ENCODE peak calls at places on chromosomes 2 and 18, in four cellular contexts. One of them, this sample, is unnamed.

GRCh38 chr2:211867845-211868361 is 670.7 kb downstream of the ERBB4 start:
- DNase-seq in K562: no peak
- DNase-seq in NCI-H1436: no peak
- DNase-seq in NCI-H2029: no peak
- DNase-seq in this sample: peak; percentile 73

GRCh38 chr2:36371070-36371962 is 15.7 kb downstream of the CRIM1 start:
- DNase-seq in NCI-H2029: no peak
- DNase-seq in NCI-H1436: no peak
- DNase-seq in K562: no peak
- DNase-seq in this sample: peak; percentile 44

GRCh38 chr18:9488535-9488934 is 13.2 kb downstream of the RALBP1 start:
- DNase-seq in NCI-H1436: no peak
- DNase-seq in K562: no peak
- DNase-seq in NCI-H2029: no peak
- DNase-seq in this sample: no peak

GRCh38 chr2:55954306-55955035 is 30.9 kb upstream of the EFEMP1 start:
- DNase-seq in NCI-H2029: no peak
- DNase-seq in K562: no peak
- DNase-seq in NCI-H1436: no peak
- DNase-seq in this sample: peak; percentile 81

GRCh38 chr18:10715791-10716190 is 190.0 kb downstream of the NAPG start:
- DNase-seq in NCI-H2029: peak; percentile 22
- DNase-seq in K562: no peak
- DNase-seq in NCI-H1436: no peak
- DNase-seq in this sample: peak; percentile 46

GRCh38 chr2:64124571-64124970 is 19.6 kb downstream of the PELI1 start:
- DNase-seq in K562: no peak
- DNase-seq in NCI-H1436: no peak
- DNase-seq in NCI-H2029: no peak
- DNase-seq in this sample: no peak

GRCh38 chr2:168203762-168204693 is 43.4 kb downstream of the STK39 start:
- DNase-seq in NCI-H2029: no peak
- DNase-seq in K562: no peak
- DNase-seq in NCI-H1436: no peak
- DNase-seq in this sample: no peak

GRCh38 chr2:181111059-181111458 is 130.7 kb downstream of the UBE2E3 start:
- DNase-seq in K562: no peak
- DNase-seq in NCI-H2029: no peak
- DNase-seq in NCI-H1436: no peak
- DNase-seq in this sample: no peak

GRCh38 chr2:85390941-85391669 is 19.1 kb downstream of the CAPG start:
- DNase-seq in NCI-H1436: no peak
- DNase-seq in K562: peak; percentile 79
- DNase-seq in NCI-H2029: no peak
- DNase-seq in this sample: peak; percentile 62

GRCh38 chr18:63575680-63576079 is 11.5 kb upstream of the SERPINB13 start:
- DNase-seq in NCI-H2029: no peak
- DNase-seq in K562: no peak
- DNase-seq in NCI-H1436: no peak
- DNase-seq in this sample: no peak

GRCh38 chr18:51236225-51236624 is 38.7 kb upstream of the MEX3C start:
- DNase-seq in K562: peak; percentile 22
- DNase-seq in NCI-H2029: no peak
- DNase-seq in NCI-H1436: no peak
- DNase-seq in this sample: peak; percentile 86

GRCh38 chr2:197353393-197354168 is 43.0 kb upstream of the ANKRD44 start:
- DNase-seq in K562: no peak
- DNase-seq in NCI-H1436: no peak
- DNase-seq in NCI-H2029: no peak
- DNase-seq in this sample: no peak

GRCh38 chr2:33681333-33681732 is 82.2 kb upstream of the FAM98A start:
- DNase-seq in K562: no peak
- DNase-seq in NCI-H1436: no peak
- DNase-seq in NCI-H2029: no peak
- DNase-seq in this sample: peak; percentile 10

GRCh38 chr2:12607971-12608370 is 108.8 kb upstream of the TRIB2 start:
- DNase-seq in NCI-H2029: no peak
- DNase-seq in NCI-H1436: no peak
- DNase-seq in K562: no peak
- DNase-seq in this sample: no peak

GRCh38 chr2:128638741-128639477 is 320.2 kb upstream of the HS6ST1 start:
- DNase-seq in NCI-H1436: no peak
- DNase-seq in K562: no peak
- DNase-seq in NCI-H2029: no peak
- DNase-seq in this sample: peak; percentile 70

GRCh38 chr2:221836091-221836490 is 264.0 kb upstream of the EPHA4 start:
- DNase-seq in NCI-H2029: no peak
- DNase-seq in K562: no peak
- DNase-seq in NCI-H1436: no peak
- DNase-seq in this sample: no peak